ENCODE peak calls at places on chromosome 16, in four cellular contexts. M is HFFc6, N is MM.1S, J is lung. Y is an unnamed sample.

GRCh38 chr16:86306811-86307517 is 203.4 kb upstream of the FOXF1 start:
- DNase-seq in M (peak), N (no peak), J (no peak), Y (no peak)

GRCh38 chr16:26772503-26772902 is 294.2 kb upstream of the C16orf82 start:
- DNase-seq in M (no peak), N (no peak), J (no peak), Y (no peak)

GRCh38 chr16:74252329-74252728 is 44.3 kb upstream of the PSMD7 start:
- DNase-seq in M (no peak), N (no peak), J (no peak), Y (no peak)

GRCh38 chr16:85754403-85754802 is 3.5 kb upstream of the C16orf74 start:
- DNase-seq in M (no peak), N (no peak), J (no peak), Y (no peak)

GRCh38 chr16:14502932-14503741 is 126.9 kb downstream of the PARN start:
- DNase-seq in M (peak), N (peak), J (no peak), Y (no peak)

GRCh38 chr16:81456523-81457325 is 12.1 kb downstream of the CMIP start:
- DNase-seq in M (no peak), N (no peak), J (no peak), Y (no peak)

GRCh38 chr16:85254921-85255320 is 142.6 kb upstream of the CIBAR2 start:
- DNase-seq in M (no peak), N (no peak), J (no peak), Y (no peak)

GRCh38 chr16:68086860-68087268 is 1.7 kb downstream of the NFATC3 start:
- DNase-seq in M (no peak), N (no peak), J (no peak), Y (no peak)

GRCh38 chr16:4935231-4935855 is 1.6 kb downstream of the PPL start:
- DNase-seq in M (peak), N (no peak), J (peak), Y (peak)

GRCh38 chr16:74844041-74844826 is 69.6 kb upstream of the FA2H start:
- DNase-seq in M (no peak), N (no peak), J (no peak), Y (no peak)

DNA sequence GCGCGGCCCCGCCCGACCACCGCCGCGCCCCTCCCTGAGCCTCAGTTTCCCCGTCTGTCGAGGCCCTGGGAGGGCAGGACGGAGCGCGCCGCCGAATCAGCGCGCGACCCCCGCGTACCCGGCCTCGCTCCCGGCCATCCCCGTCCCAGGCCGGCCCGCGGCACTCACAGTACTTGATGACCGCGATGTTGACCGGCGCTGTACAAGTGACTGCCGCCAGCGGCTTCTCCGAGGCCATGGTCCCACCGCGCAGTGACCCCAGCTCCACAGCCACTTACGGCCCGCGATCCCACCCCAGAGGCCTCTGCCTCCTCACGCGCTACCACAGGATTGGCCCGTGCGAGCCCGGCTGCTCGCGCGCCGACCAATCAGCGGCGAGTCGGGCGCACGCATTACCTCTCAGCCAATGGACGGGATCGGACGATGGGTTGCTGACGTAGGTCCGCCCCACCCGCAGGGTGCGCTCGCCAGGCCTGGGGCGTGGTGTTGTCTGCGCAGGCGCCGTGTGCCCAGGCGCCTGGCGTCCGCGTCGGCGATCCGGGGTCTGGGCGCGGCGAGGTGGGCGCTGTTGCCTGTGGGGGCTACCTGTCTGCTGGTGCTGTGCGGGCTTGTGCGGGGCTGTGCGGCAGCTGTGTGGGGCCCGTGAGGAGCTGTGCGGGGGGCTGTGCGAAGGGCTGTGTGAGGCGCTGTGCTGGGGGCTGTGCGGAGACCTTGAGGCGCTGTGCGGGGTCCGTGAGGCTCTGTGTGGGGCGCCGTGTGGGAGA is at the start of gene MVD:
- DNase-seq in M (peak), N (peak), J (peak), Y (peak)
- TF ChIP-seq CTCF in M (peak), N (peak), J (no peak), Y (no peak)

DNA sequence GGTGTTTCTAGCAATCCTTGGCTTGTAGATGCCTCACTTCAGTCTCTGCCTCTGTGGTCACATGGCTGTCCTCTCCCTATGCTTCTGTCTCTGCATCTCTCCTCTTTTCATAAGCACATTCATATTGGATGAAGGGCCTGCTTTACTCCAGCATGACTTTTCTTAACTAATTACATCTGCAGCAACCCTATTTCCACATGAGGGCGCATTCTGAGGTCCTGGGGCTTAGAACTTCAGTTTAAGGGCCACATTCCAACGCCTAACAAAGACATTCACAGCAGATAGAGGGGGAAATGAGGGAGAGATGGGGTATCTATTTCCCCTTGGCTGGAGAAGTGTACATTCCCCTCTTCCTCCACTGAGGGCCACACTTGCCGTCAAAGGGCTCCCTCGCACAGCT is 489.1 kb upstream of the SALL1 start:
- DNase-seq in M (no peak), N (no peak), J (no peak), Y (no peak)
- TF ChIP-seq CTCF in M (peak), N (no peak), J (no peak), Y (no peak)

GRCh38 chr16:29665294-29666077 is 2.4 kb downstream of the SPN start:
- DNase-seq in M (no peak), N (no peak), J (no peak), Y (no peak)

GRCh38 chr16:29663829-29664132 is 734 bp downstream of the SPN start:
- DNase-seq in M (no peak), N (no peak), J (no peak), Y (no peak)

GRCh38 chr16:29663020-29663828 is at the start of gene SPN:
- DNase-seq in M (no peak), N (no peak), J (no peak), Y (no peak)

GRCh38 chr16:29662729-29663019 is 373 bp upstream of the SPN start:
- DNase-seq in M (no peak), N (no peak), J (no peak), Y (no peak)

DNA sequence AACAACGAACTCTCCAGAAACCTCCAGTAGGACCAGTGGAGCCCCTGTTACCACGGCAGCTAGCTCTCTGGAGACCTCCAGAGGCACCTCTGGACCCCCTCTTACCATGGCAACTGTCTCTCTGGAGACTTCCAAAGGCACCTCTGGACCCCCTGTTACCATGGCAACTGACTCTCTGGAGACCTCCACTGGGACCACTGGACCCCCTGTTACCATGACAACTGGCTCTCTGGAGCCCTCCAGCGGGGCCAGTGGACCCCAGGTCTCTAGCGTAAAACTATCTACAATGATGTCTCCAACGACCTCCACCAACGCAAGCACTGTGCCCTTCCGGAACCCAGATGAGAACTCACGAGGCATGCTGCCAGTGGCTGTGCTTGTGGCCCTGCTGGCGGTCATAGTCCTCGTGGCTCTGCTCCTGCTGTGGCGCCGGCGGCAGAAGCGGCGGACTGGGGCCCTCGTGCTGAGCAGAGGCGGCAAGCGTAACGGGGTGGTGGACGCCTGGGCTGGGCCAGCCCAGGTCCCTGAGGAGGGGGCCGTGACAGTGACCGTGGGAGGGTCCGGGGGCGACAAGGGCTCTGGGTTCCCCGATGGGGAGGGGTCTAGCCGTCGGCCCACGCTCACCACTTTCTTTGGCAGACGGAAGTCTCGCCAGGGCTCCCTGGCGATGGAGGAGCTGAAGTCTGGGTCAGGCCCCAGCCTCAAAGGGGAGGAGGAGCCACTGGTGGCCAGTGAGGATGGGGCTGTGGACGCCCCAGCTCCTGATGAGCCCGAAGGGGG is 1.3 kb downstream of the SPN start:
- DNase-seq in M (no peak), N (no peak), J (no peak), Y (no peak)
- TF ChIP-seq CTCF in M (no peak), N (no peak), J (no peak), Y (no peak)

DNA sequence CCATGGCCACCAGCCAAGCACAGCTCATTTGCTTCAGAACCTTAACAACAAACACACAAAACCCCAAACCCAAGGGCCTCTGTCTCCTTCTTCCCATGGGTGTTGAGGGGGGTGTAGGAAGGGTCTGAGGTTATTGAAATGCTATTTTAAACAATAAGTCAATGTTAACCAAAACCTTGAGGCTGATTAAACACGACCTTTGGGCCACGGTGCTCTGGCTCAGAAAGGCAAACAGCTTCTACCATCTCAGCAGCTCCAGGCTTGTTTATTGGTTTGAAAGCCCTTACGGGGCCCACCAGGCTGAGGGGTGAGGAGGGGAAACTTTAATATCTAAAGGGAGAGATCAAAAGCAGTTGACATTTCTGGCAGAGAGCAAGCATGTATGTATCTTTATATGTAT is 185.7 kb upstream of the IRX6 start:
- DNase-seq in M (no peak), N (no peak), J (no peak), Y (no peak)
- TF ChIP-seq CTCF in M (no peak), N (no peak), J (no peak), Y (no peak)

DNA sequence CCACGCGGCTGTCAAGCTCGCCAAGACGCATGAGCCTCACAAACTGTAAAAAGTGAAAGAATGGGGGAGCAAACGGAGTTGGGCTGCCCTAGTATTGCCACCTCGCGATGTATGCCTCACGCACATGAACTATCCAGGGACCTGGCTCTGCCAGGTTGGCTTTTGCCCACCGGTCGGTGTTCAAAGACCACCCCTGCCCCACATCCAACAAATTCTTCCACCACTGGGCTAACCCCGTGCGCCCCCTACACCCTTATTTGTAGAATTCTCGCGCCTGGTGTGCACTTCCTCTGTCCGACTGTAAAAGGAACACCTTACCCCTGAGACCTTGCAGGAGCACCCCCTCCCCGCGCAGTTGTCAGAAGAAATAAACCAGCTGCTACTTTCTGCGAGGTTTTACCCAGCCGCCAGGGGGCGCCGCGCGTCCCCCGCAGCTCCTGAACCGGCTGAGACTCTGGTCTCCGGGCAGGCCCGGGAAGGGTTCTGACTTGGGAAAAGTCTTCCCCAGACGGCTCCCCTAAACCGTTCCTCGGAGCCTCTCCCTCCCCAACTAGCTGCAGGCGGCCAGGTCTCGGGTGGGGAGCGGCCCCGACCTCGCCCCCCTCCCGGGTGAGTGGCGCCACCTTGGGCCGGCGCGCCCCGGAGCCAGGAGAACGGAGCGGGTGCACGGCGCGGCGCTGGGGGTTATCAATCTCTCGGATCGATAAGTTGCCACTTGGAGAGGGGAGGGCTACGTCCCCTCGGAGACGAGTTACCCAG is 1.7 kb upstream of the ZNF423 start:
- DNase-seq in M (no peak), N (peak), J (peak), Y (no peak)
- TF ChIP-seq CTCF in M (peak), N (peak), J (peak), Y (no peak)

GRCh38 chr16:29864205-29864604 is 1.2 kb upstream of the CDIPT start:
- DNase-seq in M (no peak), N (no peak), J (no peak), Y (no peak)

GRCh38 chr16:29862884-29863668 is at the start of gene CDIPT:
- DNase-seq in M (peak), N (peak), J (peak), Y (peak)

GRCh38 chr16:29862383-29862883 is 593 bp downstream of the CDIPT start:
- DNase-seq in M (no peak), N (peak), J (no peak), Y (no peak)

GRCh38 chr16:29860218-29860617 is 2.8 kb downstream of the CDIPT start:
- DNase-seq in M (no peak), N (no peak), J (no peak), Y (no peak)

GRCh38 chr16:29863669-29863984 is 601 bp upstream of the CDIPT start:
- DNase-seq in M (no peak), N (no peak), J (no peak), Y (no peak)
- TF ChIP-seq CTCF in M (no peak), N (no peak), J (no peak), Y (no peak)

DNA sequence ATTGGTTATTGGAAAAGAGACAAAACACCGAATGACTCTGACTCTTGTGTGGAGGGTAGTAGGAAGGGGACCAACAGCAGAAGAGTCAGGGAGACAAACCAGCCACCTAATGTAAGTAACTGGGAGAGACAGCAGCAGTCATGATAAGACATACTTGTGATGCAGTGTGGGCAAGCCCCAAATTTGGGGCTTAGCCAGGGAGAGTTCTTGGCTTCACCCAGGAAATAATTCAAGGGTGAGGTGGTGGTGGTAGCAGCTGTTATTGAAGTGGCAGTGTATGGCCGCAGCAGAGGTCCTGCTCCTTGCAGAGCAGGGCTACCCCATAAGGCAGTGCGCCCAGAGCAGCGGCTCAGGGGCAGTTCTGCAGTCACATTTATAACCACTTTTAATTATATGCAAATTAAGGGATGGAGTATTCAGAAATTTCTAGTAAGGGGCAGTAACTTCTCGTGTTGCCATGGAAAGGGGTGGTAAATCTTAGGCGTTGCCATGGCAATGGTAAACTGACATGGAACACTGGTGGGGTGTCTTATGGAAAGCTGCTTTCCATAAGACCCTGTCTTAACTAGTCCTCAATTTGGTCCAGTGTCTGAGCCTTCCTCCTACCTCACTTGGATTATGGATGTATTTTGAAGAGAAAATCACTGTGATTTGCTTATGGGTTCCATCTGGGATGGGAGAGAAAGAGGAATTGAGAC is 317.1 kb downstream of the PHKB start:
- DNase-seq in M (no peak), N (no peak), J (no peak), Y (no peak)
- TF ChIP-seq CTCF in M (no peak), N (no peak), J (no peak), Y (no peak)